ENCODE peak calls at places on chromosome 4, in four cellular contexts. One of them, this sample, is unnamed. For H3K9me3, the result is how much of the 10 kb centered on the place peaks cover.

GRCh38 chr4:143282170-143282760 is 54.4 kb upstream of the GAB1 start:
- DNase-seq in sigmoid colon: no peak
- DNase-seq in neural progenitor cell: no peak
- DNase-seq in MM.1S: no peak
- DNase-seq in this sample: peak

GRCh38 chr4:174681723-174682300 is 147.2 kb downstream of the GLRA3 start:
- DNase-seq in neural progenitor cell: no peak
- DNase-seq in sigmoid colon: no peak
- DNase-seq in MM.1S: no peak
- DNase-seq in this sample: no peak

GRCh38 chr4:89598602-89599001 is 238.4 kb downstream of the SNCA start:
- DNase-seq in MM.1S: no peak
- DNase-seq in neural progenitor cell: peak
- DNase-seq in sigmoid colon: no peak
- DNase-seq in this sample: no peak

GRCh38 chr4:114615435-114615834 is 16.8 kb downstream of the UGT8 start:
- DNase-seq in MM.1S: no peak
- DNase-seq in neural progenitor cell: no peak
- DNase-seq in sigmoid colon: no peak
- DNase-seq in this sample: no peak

GRCh38 chr4:53943345-53944085 is 120.9 kb downstream of the CHIC2 start:
- DNase-seq in MM.1S: no peak
- DNase-seq in sigmoid colon: no peak
- DNase-seq in neural progenitor cell: no peak
- DNase-seq in this sample: no peak

GRCh38 chr4:185204238-185204910 is 574 bp upstream of the CFAP97 start:
- DNase-seq in MM.1S: peak
- DNase-seq in neural progenitor cell: no peak
- DNase-seq in sigmoid colon: no peak
- DNase-seq in this sample: no peak

GRCh38 chr4:150006197-150006596 is 72.0 kb upstream of the DCLK2 start:
- DNase-seq in MM.1S: no peak
- DNase-seq in sigmoid colon: no peak
- DNase-seq in neural progenitor cell: no peak
- DNase-seq in this sample: no peak

GRCh38 chr4:162865102-162865501 is 301.6 kb downstream of the NAF1 start:
- DNase-seq in neural progenitor cell: no peak
- DNase-seq in sigmoid colon: no peak
- DNase-seq in MM.1S: no peak
- DNase-seq in this sample: no peak

GRCh38 chr4:7917669-7918068 is 22.0 kb downstream of the AFAP1 start:
- DNase-seq in neural progenitor cell: no peak
- DNase-seq in MM.1S: no peak
- DNase-seq in sigmoid colon: no peak
- DNase-seq in this sample: no peak

GRCh38 chr4:4284827-4285618 is 4.9 kb downstream of the LYAR start:
- DNase-seq in MM.1S: no peak
- DNase-seq in sigmoid colon: no peak
- DNase-seq in neural progenitor cell: no peak
- DNase-seq in this sample: no peak

GRCh38 chr4:10099521-10100325 is 16.9 kb downstream of the WDR1 start:
- DNase-seq in sigmoid colon: no peak
- DNase-seq in neural progenitor cell: peak
- DNase-seq in MM.1S: no peak
- DNase-seq in this sample: no peak

GRCh38 chr4:23934223-23934622 is 44.4 kb upstream of the PPARGC1A start:
- DNase-seq in MM.1S: no peak
- DNase-seq in sigmoid colon: no peak
- DNase-seq in neural progenitor cell: peak
- DNase-seq in this sample: no peak

GRCh38 chr4:7255996-7256395 is 63.7 kb downstream of the SORCS2 start:
- DNase-seq in neural progenitor cell: no peak
- DNase-seq in MM.1S: no peak
- DNase-seq in sigmoid colon: no peak
- DNase-seq in this sample: no peak

GRCh38 chr4:57154191-57154590 is 44.0 kb upstream of the IGFBP7 start:
- DNase-seq in MM.1S: peak
- DNase-seq in sigmoid colon: no peak
- DNase-seq in neural progenitor cell: peak
- DNase-seq in this sample: no peak

GRCh38 chr4:95510877-95511276 is 37.9 kb downstream of the UNC5C start:
- DNase-seq in sigmoid colon: no peak
- DNase-seq in neural progenitor cell: no peak
- DNase-seq in MM.1S: no peak
- DNase-seq in this sample: no peak

GRCh38 chr4:184653650-184654049 is 4.1 kb downstream of the PRIMPOL start:
- DNase-seq in sigmoid colon: no peak
- DNase-seq in MM.1S: no peak
- DNase-seq in neural progenitor cell: no peak
- DNase-seq in this sample: no peak

GRCh38 chr4:142203505-142203904 is 567.1 kb downstream of the IL15 start:
- DNase-seq in MM.1S: no peak
- DNase-seq in neural progenitor cell: no peak
- DNase-seq in sigmoid colon: no peak
- DNase-seq in this sample: no peak

GRCh38 chr4:26342328-26343040 is 21.7 kb downstream of the RBPJ start:
- DNase-seq in neural progenitor cell: no peak
- DNase-seq in sigmoid colon: no peak
- DNase-seq in MM.1S: no peak
- DNase-seq in this sample: no peak

GRCh38 chr4:7771056-7771455 is 168.6 kb downstream of the AFAP1 start:
- DNase-seq in MM.1S: no peak
- DNase-seq in sigmoid colon: peak
- DNase-seq in neural progenitor cell: no peak
- DNase-seq in this sample: no peak

GRCh38 chr4:88757776-88758175 is 60.1 kb upstream of the NAP1L5 start:
- DNase-seq in sigmoid colon: no peak
- DNase-seq in MM.1S: no peak
- DNase-seq in neural progenitor cell: no peak
- DNase-seq in this sample: no peak

GRCh38 chr4:78068481-78068880 is 11.4 kb downstream of the FRAS1 start:
- DNase-seq in MM.1S: no peak
- DNase-seq in sigmoid colon: no peak
- DNase-seq in neural progenitor cell: no peak
- DNase-seq in this sample: no peak

GRCh38 chr4:52554606-52555355 is 104.3 kb downstream of the USP46 start:
- DNase-seq in neural progenitor cell: peak
- DNase-seq in MM.1S: no peak
- DNase-seq in sigmoid colon: no peak
- DNase-seq in this sample: no peak

GRCh38 chr4:174757736-174758135 is 71.3 kb downstream of the GLRA3 start:
- DNase-seq in neural progenitor cell: peak
- DNase-seq in sigmoid colon: no peak
- DNase-seq in MM.1S: no peak
- DNase-seq in this sample: no peak

GRCh38 chr4:37717575-37717974 is 31.4 kb upstream of the RELL1 start:
- DNase-seq in sigmoid colon: no peak
- DNase-seq in neural progenitor cell: no peak
- DNase-seq in MM.1S: no peak
- DNase-seq in this sample: no peak

GRCh38 chr4:185115827-185116232 is 27.2 kb upstream of the SLC25A4 start:
- DNase-seq in sigmoid colon: no peak
- DNase-seq in neural progenitor cell: peak
- DNase-seq in MM.1S: no peak
- DNase-seq in this sample: peak

GRCh38 chr4:144399927-144400326 is 246.0 kb upstream of the HHIP start:
- DNase-seq in sigmoid colon: no peak
- DNase-seq in neural progenitor cell: no peak
- DNase-seq in MM.1S: peak
- DNase-seq in this sample: no peak

GRCh38 chr4:10456270-10457254 is 664 bp downstream of the ZNF518B start:
- DNase-seq in sigmoid colon: peak
- DNase-seq in MM.1S: peak
- DNase-seq in neural progenitor cell: peak
- DNase-seq in this sample: peak

GRCh38 chr4:6277139-6277802 is 7.6 kb downstream of the WFS1 start:
- DNase-seq in sigmoid colon: peak
- DNase-seq in MM.1S: no peak
- DNase-seq in neural progenitor cell: no peak
- DNase-seq in this sample: peak

GRCh38 chr4:138248058-138248457 is 5.9 kb upstream of the SLC7A11 start:
- DNase-seq in MM.1S: no peak
- DNase-seq in neural progenitor cell: no peak
- DNase-seq in sigmoid colon: no peak
- DNase-seq in this sample: no peak

GRCh38 chr4:53361451-53361850 is 4.4 kb downstream of the SCFD2 start:
- DNase-seq in MM.1S: no peak
- DNase-seq in sigmoid colon: no peak
- DNase-seq in neural progenitor cell: no peak
- DNase-seq in this sample: no peak

GRCh38 chr4:105627620-105628019 is 75.2 kb downstream of the ARHGEF38 start:
- DNase-seq in MM.1S: no peak
- DNase-seq in sigmoid colon: no peak
- DNase-seq in neural progenitor cell: no peak
- DNase-seq in this sample: no peak

DNA sequence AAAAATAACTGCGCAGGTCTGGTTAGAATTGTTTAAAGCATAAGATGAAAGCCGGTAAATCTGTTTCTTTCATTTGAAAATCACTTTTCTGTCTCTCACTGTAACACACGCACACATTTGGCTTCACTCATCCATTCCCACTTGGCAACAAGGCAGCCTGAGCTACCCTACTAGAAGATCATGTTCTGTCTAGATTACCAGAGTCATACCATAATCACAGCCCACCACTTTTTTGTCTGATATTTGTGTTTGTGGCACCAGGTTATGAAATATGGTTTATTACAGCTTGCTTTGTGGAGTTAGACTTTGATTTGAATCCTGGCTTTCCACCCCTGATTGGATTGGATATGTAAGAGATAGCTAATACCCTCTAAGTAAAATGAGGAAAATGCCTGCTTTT is 2.2 kb downstream of the USO1 start:
- DNase-seq in sigmoid colon: no peak
- DNase-seq in neural progenitor cell: no peak
- DNase-seq in MM.1S: no peak
- DNase-seq in this sample: no peak
- H3K4me3 ChIP-seq in sigmoid colon: no peak
- H3K4me3 ChIP-seq in neural progenitor cell: peak
- H3K4me3 ChIP-seq in MM.1S: no peak
- H3K4me3 ChIP-seq in this sample: no peak

GRCh38 chr4:45064741-45065140 is 338.4 kb upstream of the GNPDA2 start:
- DNase-seq in sigmoid colon: no peak
- DNase-seq in MM.1S: no peak
- DNase-seq in neural progenitor cell: no peak
- DNase-seq in this sample: no peak

GRCh38 chr4:45063166-45063565 is 336.8 kb upstream of the GNPDA2 start:
- DNase-seq in sigmoid colon: no peak
- DNase-seq in MM.1S: no peak
- DNase-seq in neural progenitor cell: no peak
- DNase-seq in this sample: no peak

DNA sequence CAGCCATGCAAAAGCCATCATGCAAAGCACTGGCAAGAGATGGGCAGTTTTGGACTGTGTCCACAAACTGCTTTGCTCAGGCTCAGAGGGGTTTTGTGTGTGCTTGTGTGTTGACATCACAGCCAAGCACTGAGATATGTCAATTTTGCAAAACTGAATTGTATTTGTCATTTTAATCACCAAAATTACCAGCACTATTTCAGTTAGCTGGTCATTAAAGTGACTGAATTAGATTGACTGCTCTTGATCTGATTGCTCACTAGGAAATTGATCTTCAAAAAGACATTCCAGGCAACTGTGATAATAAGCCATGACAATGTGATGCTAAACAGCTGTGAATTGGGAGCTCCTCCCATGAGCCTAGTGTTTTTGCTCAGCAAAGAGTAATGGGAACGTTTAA is 337.3 kb upstream of the GNPDA2 start:
- DNase-seq in MM.1S: no peak
- DNase-seq in neural progenitor cell: no peak
- DNase-seq in sigmoid colon: no peak
- DNase-seq in this sample: no peak
- H3K9me3 ChIP-seq in MM.1S: under half
- H3K9me3 ChIP-seq in neural progenitor cell: under half
- H3K9me3 ChIP-seq in sigmoid colon: under half
- H3K9me3 ChIP-seq in this sample: under half

DNA sequence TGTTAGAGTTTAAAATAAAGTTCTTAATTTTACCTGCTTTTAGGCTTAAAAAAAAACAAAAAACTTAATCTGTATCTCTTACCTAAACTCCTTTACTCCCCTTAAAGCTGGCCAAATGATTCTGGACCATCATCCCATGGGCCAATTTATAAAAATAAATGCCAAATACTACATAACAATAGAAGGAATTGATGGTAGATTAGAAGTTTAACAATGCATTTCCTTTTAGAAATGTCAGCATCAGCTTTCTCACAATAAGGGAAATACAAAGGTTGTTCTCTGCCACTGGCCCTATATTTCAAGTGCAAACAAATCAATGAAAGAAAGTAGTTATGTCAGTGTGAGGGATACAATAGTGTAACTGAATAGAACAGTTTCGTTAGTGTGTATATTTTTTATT is 5.7 kb upstream of the RAPGEF2 start:
- DNase-seq in sigmoid colon: no peak
- DNase-seq in neural progenitor cell: no peak
- DNase-seq in MM.1S: no peak
- DNase-seq in this sample: no peak
- H3K27ac ChIP-seq in sigmoid colon: no peak
- H3K27ac ChIP-seq in neural progenitor cell: no peak
- H3K27ac ChIP-seq in MM.1S: no peak
- H3K27ac ChIP-seq in this sample: peak

DNA sequence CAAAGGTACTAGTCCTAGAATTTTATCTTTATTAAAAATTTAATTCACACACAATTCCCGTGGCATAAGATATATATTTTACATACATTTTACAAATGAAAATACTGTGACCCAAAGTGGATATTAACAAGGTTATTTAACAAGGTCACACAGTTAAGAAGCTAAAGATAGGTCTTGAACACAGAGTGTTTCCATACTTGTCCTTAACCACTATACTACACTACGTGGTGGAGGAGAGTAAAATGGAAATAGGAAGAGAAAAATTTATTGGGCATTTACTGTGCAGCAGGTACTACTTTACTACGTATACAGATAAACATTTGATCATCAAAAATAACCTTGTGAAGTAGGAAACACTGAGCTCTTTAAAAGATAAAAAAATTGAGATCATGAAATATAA is 14.8 kb downstream of the TECRL start:
- DNase-seq in neural progenitor cell: no peak
- DNase-seq in sigmoid colon: no peak
- DNase-seq in MM.1S: no peak
- DNase-seq in this sample: no peak
- H3K4me3 ChIP-seq in neural progenitor cell: no peak
- H3K4me3 ChIP-seq in sigmoid colon: no peak
- H3K4me3 ChIP-seq in MM.1S: no peak
- H3K4me3 ChIP-seq in this sample: no peak

GRCh38 chr4:273312-274017 is 31.8 kb downstream of the ZNF732 start:
- DNase-seq in sigmoid colon: no peak
- DNase-seq in neural progenitor cell: no peak
- DNase-seq in MM.1S: no peak
- DNase-seq in this sample: no peak

GRCh38 chr4:271492-272103 is 33.7 kb downstream of the ZNF732 start:
- DNase-seq in neural progenitor cell: no peak
- DNase-seq in sigmoid colon: no peak
- DNase-seq in MM.1S: no peak
- DNase-seq in this sample: no peak
- H3K9me3 ChIP-seq in neural progenitor cell: half or more
- H3K9me3 ChIP-seq in sigmoid colon: half or more
- H3K9me3 ChIP-seq in MM.1S: under half
- H3K9me3 ChIP-seq in this sample: under half

GRCh38 chr4:74038161-74039064 is at the start of gene CXCL3:
- DNase-seq in MM.1S: no peak
- DNase-seq in neural progenitor cell: peak
- DNase-seq in sigmoid colon: peak
- DNase-seq in this sample: peak
- H3K27ac ChIP-seq in MM.1S: no peak
- H3K27ac ChIP-seq in neural progenitor cell: no peak
- H3K27ac ChIP-seq in sigmoid colon: peak
- H3K27ac ChIP-seq in this sample: peak

GRCh38 chr4:32589853-32590252 is 1869.7 kb downstream of the PCDH7 start:
- DNase-seq in sigmoid colon: no peak
- DNase-seq in MM.1S: no peak
- DNase-seq in neural progenitor cell: no peak
- DNase-seq in this sample: no peak
- H3K4me3 ChIP-seq in sigmoid colon: no peak
- H3K4me3 ChIP-seq in MM.1S: no peak
- H3K4me3 ChIP-seq in neural progenitor cell: no peak
- H3K4me3 ChIP-seq in this sample: no peak

This sample was measured in heart right ventricle.